ENCODE peak calls at places on chromosomes 5 and 9, in four cellular contexts. H, N, Z and S are unnamed samples.

GRCh38 chr5:68134033-68134668 is 81.4 kb upstream of the PIK3R1 start:
- DNase-seq in H (no peak), N (peak; percentile 23), Z (no peak), S (no peak)

GRCh38 chr5:126900796-126901195 is 123.9 kb downstream of the LMNB1 start:
- DNase-seq in H (no peak), N (no peak), Z (no peak), S (no peak)

GRCh38 chr9:14939378-14939777 is 29.1 kb upstream of the FREM1 start:
- DNase-seq in H (no peak), N (no peak), Z (no peak), S (no peak)

GRCh38 chr5:150619359-150620230 is 20.9 kb upstream of the SYNPO start:
- DNase-seq in H (no peak), N (peak; percentile 91), Z (peak; percentile 76), S (no peak)

GRCh38 chr9:116075191-116075590 is 78.4 kb upstream of the PAPPA start:
- DNase-seq in H (peak; percentile 56), N (peak; percentile 84), Z (no peak), S (peak; percentile 12)

GRCh38 chr5:9165567-9165966 is 380.3 kb downstream of the SEMA5A start:
- DNase-seq in H (no peak), N (no peak), Z (no peak), S (no peak)

GRCh38 chr5:161400583-161400982 is 145.9 kb downstream of the GABRB2 start:
- DNase-seq in H (no peak), N (no peak), Z (no peak), S (no peak)

GRCh38 chr5:170424629-170425028 is 35.5 kb upstream of the KCNMB1 start:
- DNase-seq in H (no peak), N (no peak), Z (no peak), S (no peak)

GRCh38 chr9:10999646-11000045 is 386.8 kb upstream of the PTPRD start:
- DNase-seq in H (no peak), N (no peak), Z (peak; percentile 11), S (no peak)

GRCh38 chr5:21701317-21701716 is 1151.8 kb downstream of the CDH12 start:
- DNase-seq in H (no peak), N (no peak), Z (no peak), S (no peak)

GRCh38 chr9:110198357-110198756 is 9.6 kb downstream of the C9orf152 start:
- DNase-seq in H (no peak), N (no peak), Z (no peak), S (no peak)

GRCh38 chr9:35664531-35665470 is at the start of gene ARHGEF39:
- DNase-seq in H (no peak), N (peak; percentile 70), Z (peak; percentile 99), S (no peak)

GRCh38 chr5:5126444-5126843 is 13.7 kb upstream of the ADAMTS16 start:
- DNase-seq in H (no peak), N (no peak), Z (peak; percentile 65), S (no peak)

GRCh38 chr9:80020530-80020929 is 448.8 kb downstream of the TLE4 start:
- DNase-seq in H (no peak), N (no peak), Z (no peak), S (no peak)

GRCh38 chr9:99103505-99103904 is 1.4 kb upstream of the TGFBR1 start:
- DNase-seq in H (no peak), N (no peak), Z (peak; percentile 65), S (no peak)

GRCh38 chr9:114278881-114279570 is 43.9 kb upstream of the ORM1 start:
- DNase-seq in H (peak; percentile 47), N (peak; percentile 54), Z (peak; percentile 88), S (no peak)

GRCh38 chr5:127293373-127293772 is 2.8 kb downstream of the MEGF10 start:
- DNase-seq in H (no peak), N (no peak), Z (no peak), S (no peak)

GRCh38 chr9:121612511-121612998 is 38.9 kb upstream of the DAB2IP start:
- DNase-seq in H (no peak), N (no peak), Z (no peak), S (no peak)

DNA sequence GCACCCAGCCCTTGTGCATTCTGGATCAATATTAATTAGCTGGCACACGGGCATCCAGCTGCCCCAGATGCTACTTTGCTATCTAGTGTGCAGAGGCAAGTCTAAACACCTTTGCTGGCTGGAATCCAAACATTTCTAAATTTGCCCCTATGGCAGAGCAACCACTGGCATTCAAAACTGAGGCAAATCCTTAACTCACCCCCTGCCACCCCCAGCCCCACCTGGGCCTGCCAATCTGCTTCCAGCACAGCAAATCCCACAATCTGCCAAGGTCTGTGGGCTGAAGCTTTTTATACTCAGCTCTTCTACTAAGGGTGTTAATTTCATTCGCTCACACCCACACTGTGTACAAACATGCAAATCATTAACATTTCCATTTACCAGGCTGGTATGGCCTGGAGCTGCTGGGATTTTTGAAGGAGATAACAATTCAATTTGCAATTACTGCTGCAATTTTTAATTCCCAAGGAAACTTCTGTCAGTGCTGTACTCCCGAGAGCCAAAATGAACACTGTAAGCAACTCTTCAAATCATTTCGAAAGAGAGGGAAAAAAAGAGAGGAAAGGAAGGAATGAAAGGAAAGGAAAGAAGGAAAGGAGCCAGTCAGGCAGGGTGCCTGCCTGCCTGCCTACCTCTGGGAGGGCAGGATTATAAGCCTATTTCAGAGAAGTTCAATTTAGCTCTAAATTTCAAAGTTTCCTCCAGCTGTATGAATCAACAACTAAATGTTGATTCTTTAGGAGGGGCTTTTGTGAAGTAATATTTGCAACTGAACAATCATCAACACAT is 35.5 kb downstream of the RAPGEF1 start:
- DNase-seq in H (no peak), N (no peak), Z (no peak), S (no peak)
- H3K4me3 ChIP-seq in H (no peak overlapping the region), N (no peak overlapping the region), Z (no peak overlapping the region), S (no peak overlapping the region)

GRCh38 chr5:41967401-41967800 is 42.3 kb downstream of the FBXO4 start:
- DNase-seq in H (no peak), N (no peak), Z (no peak), S (no peak)

GRCh38 chr5:41966706-41967105 is 41.6 kb downstream of the FBXO4 start:
- DNase-seq in H (no peak), N (no peak), Z (no peak), S (no peak)

GRCh38 chr5:41973087-41973486 is 48.0 kb downstream of the FBXO4 start:
- DNase-seq in H (no peak), N (no peak), Z (no peak), S (no peak)

GRCh38 chr5:41973887-41974286 is 48.8 kb downstream of the FBXO4 start:
- DNase-seq in H (no peak), N (no peak), Z (no peak), S (no peak)

GRCh38 chr5:41968153-41968723 is 43.2 kb downstream of the FBXO4 start:
- DNase-seq in H (no peak), N (no peak), Z (no peak), S (no peak)
- TF ChIP-seq CTCF in H (peak; percentile 20), N (peak; percentile 31), Z (no peak), S (no peak)

DNA sequence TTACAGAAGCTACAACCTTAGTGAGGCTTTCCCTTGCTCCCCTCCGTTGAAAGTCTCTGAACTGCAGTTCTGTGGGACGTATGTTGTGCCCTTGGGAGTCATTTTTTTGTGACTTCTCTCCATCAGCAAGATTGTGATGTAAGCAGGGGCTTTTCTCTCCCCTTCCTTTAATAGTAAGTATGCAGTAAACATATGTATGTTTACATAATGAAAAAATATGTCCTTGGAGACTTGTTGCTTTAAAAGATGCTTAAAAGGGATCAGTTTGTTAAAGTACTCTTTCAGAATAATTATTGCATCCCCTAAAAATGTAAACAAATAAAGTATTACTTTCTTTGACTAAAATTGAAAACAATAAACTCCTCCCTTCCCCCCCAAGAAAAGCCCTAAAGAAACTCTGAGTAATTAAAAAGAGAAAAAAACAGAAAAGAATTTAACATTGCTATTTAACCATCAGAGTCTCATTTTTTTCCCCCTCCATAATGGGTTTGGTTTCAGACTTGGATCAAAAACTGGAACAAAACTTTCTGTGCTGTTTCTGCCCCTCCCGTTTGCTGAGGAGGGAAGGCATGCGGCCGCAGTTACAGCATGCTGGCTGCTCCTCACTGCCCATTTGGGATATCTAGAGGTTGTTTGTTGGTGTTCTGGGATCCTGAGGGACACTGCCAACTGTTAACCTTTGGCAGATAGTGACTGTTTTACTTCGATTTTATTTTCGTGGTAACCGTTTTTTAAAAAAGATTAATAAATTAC is 40.2 kb downstream of the TRIO start:
- DNase-seq in H (no peak), N (no peak), Z (no peak), S (no peak)
- H3K4me3 ChIP-seq in H (no peak overlapping the region), N (no peak overlapping the region), Z (peak overlapping the region; percentile 17), S (no peak overlapping the region)

GRCh38 chr5:107127906-107128305 is 542.8 kb downstream of the EFNA5 start:
- DNase-seq in H (no peak), N (no peak), Z (no peak), S (no peak)
- TF ChIP-seq CTCF in H (no peak), N (no peak), Z (no peak), S (no peak)

GRCh38 chr5:157049605-157050004 is 9.3 kb downstream of the HAVCR1 start:
- DNase-seq in H (peak; percentile 14), N (no peak), Z (no peak), S (no peak)

GRCh38 chr5:157046041-157046440 is 12.9 kb downstream of the HAVCR1 start:
- DNase-seq in H (peak; percentile 11), N (no peak), Z (no peak), S (no peak)

GRCh38 chr5:157047898-157048297 is 11.0 kb downstream of the HAVCR1 start:
- DNase-seq in H (no peak), N (no peak), Z (no peak), S (no peak)

GRCh38 chr5:157051604-157052245 is 7.2 kb downstream of the HAVCR1 start:
- DNase-seq in H (no peak), N (no peak), Z (no peak), S (no peak)

DNA sequence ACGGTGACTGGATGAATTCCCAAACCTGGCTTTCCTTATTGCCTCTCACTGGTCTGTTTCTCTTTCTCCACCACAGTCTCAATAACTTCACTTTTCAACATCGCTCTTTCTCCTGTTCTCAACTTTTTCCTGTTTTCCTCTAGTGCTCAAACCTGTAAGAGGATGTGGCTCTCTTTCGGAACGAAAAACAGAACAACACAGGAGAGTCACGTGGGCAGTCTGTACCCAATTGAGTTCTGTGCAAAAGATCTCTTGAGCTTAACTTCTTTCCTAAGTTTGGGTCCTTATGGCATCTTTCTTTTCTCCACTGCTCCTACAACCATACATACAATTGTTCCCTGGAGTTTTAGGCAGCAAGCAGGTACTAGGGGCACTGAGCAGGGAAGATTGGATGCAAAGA is 8.9 kb downstream of the HAVCR1 start:
- DNase-seq in H (no peak), N (no peak), Z (no peak), S (no peak)
- H3K4me3 ChIP-seq in H (no peak overlapping the region), N (no peak overlapping the region), Z (peak overlapping the region; percentile 55), S (no peak overlapping the region)

GRCh38 chr9:126320158-126320922 is 6.3 kb upstream of the MVB12B start:
- DNase-seq in H (no peak), N (no peak), Z (no peak), S (no peak)

GRCh38 chr9:126318858-126319257 is 7.8 kb upstream of the MVB12B start:
- DNase-seq in H (no peak), N (no peak), Z (no peak), S (no peak)

GRCh38 chr9:126319651-126320050 is 7.0 kb upstream of the MVB12B start:
- DNase-seq in H (no peak), N (no peak), Z (no peak), S (no peak)

GRCh38 chr9:126316085-126316655 is 10.5 kb upstream of the MVB12B start:
- DNase-seq in H (no peak), N (no peak), Z (no peak), S (no peak)

GRCh38 chr9:126317513-126317912 is 9.1 kb upstream of the MVB12B start:
- DNase-seq in H (no peak), N (no peak), Z (no peak), S (no peak)
- TF ChIP-seq CTCF in H (peak; percentile 20), N (peak; percentile 13), Z (peak; percentile 51), S (peak; percentile 20)